ENCODE peak calls at places on chromosome 15, in eight cellular contexts. V, Q, E, N, B, H, S and M are unnamed samples.

GRCh38 chr15:75508741-75509532 is 57.4 kb upstream of the SIN3A start:
- DNase-seq in V (peak), Q (no peak), E (no peak), N (peak), B (no peak), H (no peak), S (no peak), M (no peak)

GRCh38 chr15:39588531-39589192 is 7.8 kb downstream of the THBS1 start:
- DNase-seq in V (no peak), Q (no peak), E (no peak), N (no peak), B (no peak), H (no peak), S (no peak), M (no peak)

GRCh38 chr15:64748251-64748650 is 27.1 kb downstream of the RBPMS2 start:
- DNase-seq in V (no peak), Q (no peak), E (no peak), N (no peak), B (no peak), H (no peak), S (no peak), M (no peak)

GRCh38 chr15:41968738-41969137 is 3.6 kb downstream of the EHD4 start:
- DNase-seq in V (no peak), Q (no peak), E (no peak), N (no peak), B (no peak), H (no peak), S (no peak), M (no peak)

GRCh38 chr15:38520035-38520434 is 44.6 kb downstream of the RASGRP1 start:
- DNase-seq in V (no peak), Q (no peak), E (no peak), N (no peak), B (no peak), H (no peak), S (no peak), M (no peak)

GRCh38 chr15:88788816-88789215 is 14.4 kb upstream of the ACAN start:
- DNase-seq in V (no peak), Q (no peak), E (no peak), N (no peak), B (no peak), H (no peak), S (no peak), M (no peak)

GRCh38 chr15:63497642-63498100 is 6.7 kb upstream of the USP3 start:
- DNase-seq in V (no peak), Q (no peak), E (peak), N (no peak), B (no peak), H (no peak), S (no peak), M (no peak)

GRCh38 chr15:33115191-33115861 is 79.2 kb downstream of the FMN1 start:
- DNase-seq in V (no peak), Q (no peak), E (no peak), N (no peak), B (no peak), H (no peak), S (no peak), M (no peak)

GRCh38 chr15:82043130-82043673 is 2.6 kb downstream of the MEX3B start:
- DNase-seq in V (no peak), Q (no peak), E (no peak), N (no peak), B (no peak), H (no peak), S (no peak), M (no peak)

GRCh38 chr15:96121066-96121465 is 209.4 kb upstream of the NR2F2 start:
- DNase-seq in V (peak), Q (no peak), E (no peak), N (no peak), B (no peak), H (no peak), S (no peak), M (no peak)

GRCh38 chr15:48851956-48852355 is 26.0 kb upstream of the EID1 start:
- DNase-seq in V (no peak), Q (no peak), E (no peak), N (no peak), B (no peak), H (no peak), S (no peak), M (no peak)

GRCh38 chr15:69807752-69808151 is 290.0 kb downstream of the TLE3 start:
- DNase-seq in V (peak), Q (no peak), E (no peak), N (no peak), B (no peak), H (no peak), S (no peak), M (no peak)

GRCh38 chr15:43186003-43186353 is 775 bp downstream of the CCNDBP1 start:
- DNase-seq in V (no peak), Q (peak), E (no peak), N (no peak), B (no peak), H (no peak), S (no peak), M (no peak)

GRCh38 chr15:63324770-63325169 is 47.4 kb downstream of the APH1B start:
- DNase-seq in V (no peak), Q (no peak), E (no peak), N (no peak), B (no peak), H (no peak), S (no peak), M (no peak)

GRCh38 chr15:81859737-81860516 is 185.9 kb downstream of the MEX3B start:
- DNase-seq in V (no peak), Q (no peak), E (no peak), N (peak), B (no peak), H (no peak), S (no peak), M (no peak)

GRCh38 chr15:55389276-55389631 is 18.9 kb downstream of the CCPG1 start:
- DNase-seq in V (peak), Q (no peak), E (no peak), N (no peak), B (no peak), H (no peak), S (peak), M (no peak)

GRCh38 chr15:36527512-36528162 is 51.8 kb upstream of the CDIN1 start:
- DNase-seq in V (no peak), Q (no peak), E (no peak), N (no peak), B (peak), H (no peak), S (no peak), M (no peak)

GRCh38 chr15:85849946-85850345 is 55.2 kb upstream of the KLHL25 start:
- DNase-seq in V (no peak), Q (no peak), E (no peak), N (no peak), B (no peak), H (no peak), S (no peak), M (no peak)

GRCh38 chr15:91508633-91509032 is 344.9 kb upstream of the SLCO3A1 start:
- DNase-seq in V (peak), Q (no peak), E (no peak), N (no peak), B (no peak), H (no peak), S (no peak), M (no peak)

GRCh38 chr15:77060560-77060959 is 10.3 kb downstream of the TSPAN3 start:
- DNase-seq in V (peak), Q (no peak), E (no peak), N (no peak), B (no peak), H (no peak), S (no peak), M (no peak)

GRCh38 chr15:56098230-56098899 is 105.0 kb upstream of the NEDD4 start:
- DNase-seq in V (no peak), Q (no peak), E (no peak), N (no peak), B (no peak), H (no peak), S (no peak), M (no peak)

GRCh38 chr15:87145686-87146085 is 1066.0 kb downstream of the AGBL1 start:
- DNase-seq in V (peak), Q (no peak), E (no peak), N (no peak), B (no peak), H (no peak), S (no peak), M (no peak)

GRCh38 chr15:60379466-60380274 is 18.1 kb downstream of the ANXA2 start:
- DNase-seq in V (peak), Q (no peak), E (no peak), N (no peak), B (no peak), H (no peak), S (peak), M (peak)

GRCh38 chr15:59166156-59166555 is 40.5 kb upstream of the LDHAL6B start:
- DNase-seq in V (no peak), Q (no peak), E (no peak), N (no peak), B (no peak), H (no peak), S (no peak), M (no peak)

GRCh38 chr15:38176155-38176554 is 76.5 kb upstream of the SPRED1 start:
- DNase-seq in V (peak), Q (peak), E (no peak), N (no peak), B (no peak), H (no peak), S (peak), M (peak)

GRCh38 chr15:83068054-83068453 is 1.0 kb upstream of the BTBD1 start:
- DNase-seq in V (no peak), Q (no peak), E (no peak), N (no peak), B (no peak), H (no peak), S (no peak), M (no peak)

GRCh38 chr15:90020041-90020735 is 19.1 kb downstream of the ZNF710 start:
- DNase-seq in V (no peak), Q (no peak), E (no peak), N (no peak), B (no peak), H (no peak), S (no peak), M (no peak)

GRCh38 chr15:94670436-94671034 is 439.2 kb downstream of the MCTP2 start:
- DNase-seq in V (peak), Q (peak), E (no peak), N (peak), B (no peak), H (no peak), S (peak), M (no peak)

GRCh38 chr15:80550219-80550909 is 144.7 kb upstream of the ABHD17C start:
- DNase-seq in V (peak), Q (no peak), E (no peak), N (no peak), B (no peak), H (no peak), S (peak), M (peak)

GRCh38 chr15:49720221-49720620 is 99.4 kb downstream of the DTWD1 start:
- DNase-seq in V (no peak), Q (no peak), E (no peak), N (no peak), B (no peak), H (no peak), S (no peak), M (no peak)

GRCh38 chr15:28104326-28104725 is 5.2 kb upstream of the OCA2 start:
- DNase-seq in V (no peak), Q (no peak), E (no peak), N (no peak), B (no peak), H (no peak), S (no peak), M (no peak)

GRCh38 chr15:94000603-94001002 is 230.8 kb upstream of the MCTP2 start:
- DNase-seq in V (no peak), Q (no peak), E (no peak), N (no peak), B (no peak), H (no peak), S (no peak), M (no peak)

GRCh38 chr15:77026501-77027110 is 31.7 kb downstream of the PSTPIP1 start:
- DNase-seq in V (no peak), Q (no peak), E (no peak), N (no peak), B (no peak), H (no peak), S (no peak), M (no peak)

GRCh38 chr15:75989045-75989444 is 23.2 kb downstream of the NRG4 start:
- DNase-seq in V (no peak), Q (no peak), E (no peak), N (no peak), B (no peak), H (no peak), S (no peak), M (no peak)

GRCh38 chr15:74867562-74868458 is 5.4 kb downstream of the SCAMP2 start:
- DNase-seq in V (no peak), Q (no peak), E (no peak), N (no peak), B (no peak), H (no peak), S (no peak), M (no peak)

GRCh38 chr15:50107591-50108408 is 11.2 kb downstream of the ATP8B4 start:
- DNase-seq in V (no peak), Q (peak), E (no peak), N (no peak), B (no peak), H (no peak), S (no peak), M (no peak)